ENCODE peak calls at places on chromosomes 13 and 19, in nine cellular contexts. One of them, this sample, is unnamed.
A peak's percentile ranks its signal among the peaks of the same experiment; 100 is the strongest.

GRCh38 chr19:10654610-10655456 is 687 bp downstream of the ILF3 start:
- DNase-seq in CD4-positive, CD25-positive, alpha-beta regulatory T cell: no peak
- DNase-seq in CD4-positive, alpha-beta T cell: peak; percentile 43
- DNase-seq in tibial nerve: no peak
- DNase-seq in neural progenitor cell: peak; percentile 95
- DNase-seq in WERI-Rb-1: peak; percentile 88
- DNase-seq in cardiac muscle cell: peak; percentile 47
- DNase-seq in A549: peak; percentile 64
- DNase-seq in psoas muscle: peak; percentile 76
- DNase-seq in this sample: no peak

GRCh38 chr19:36488816-36489138 is 584 bp downstream of the ZNF566 start:
- DNase-seq in CD4-positive, CD25-positive, alpha-beta regulatory T cell: no peak
- DNase-seq in CD4-positive, alpha-beta T cell: no peak
- DNase-seq in tibial nerve: no peak
- DNase-seq in neural progenitor cell: peak; percentile 18
- DNase-seq in WERI-Rb-1: peak; percentile 31
- DNase-seq in cardiac muscle cell: no peak
- DNase-seq in A549: peak; percentile 64
- DNase-seq in psoas muscle: no peak
- DNase-seq in this sample: no peak

GRCh38 chr13:83816081-83816480 is 66.2 kb downstream of the SLITRK1 start:
- DNase-seq in CD4-positive, CD25-positive, alpha-beta regulatory T cell: no peak
- DNase-seq in CD4-positive, alpha-beta T cell: no peak
- DNase-seq in tibial nerve: no peak
- DNase-seq in neural progenitor cell: no peak
- DNase-seq in WERI-Rb-1: no peak
- DNase-seq in cardiac muscle cell: no peak
- DNase-seq in A549: no peak
- DNase-seq in psoas muscle: no peak
- DNase-seq in this sample: no peak

GRCh38 chr19:40305403-40305802 is 20.3 kb upstream of the AKT2 start:
- DNase-seq in CD4-positive, CD25-positive, alpha-beta regulatory T cell: peak; percentile 69
- DNase-seq in CD4-positive, alpha-beta T cell: peak; percentile 62
- DNase-seq in tibial nerve: no peak
- DNase-seq in neural progenitor cell: peak; percentile 90
- DNase-seq in WERI-Rb-1: peak; percentile 76
- DNase-seq in cardiac muscle cell: peak; percentile 95
- DNase-seq in A549: peak; percentile 99
- DNase-seq in psoas muscle: peak; percentile 86
- DNase-seq in this sample: peak; percentile 42

GRCh38 chr19:620166-620862 is 13.0 kb downstream of the POLRMT start:
- DNase-seq in CD4-positive, CD25-positive, alpha-beta regulatory T cell: no peak
- DNase-seq in CD4-positive, alpha-beta T cell: no peak
- DNase-seq in tibial nerve: no peak
- DNase-seq in neural progenitor cell: no peak
- DNase-seq in WERI-Rb-1: no peak
- DNase-seq in cardiac muscle cell: no peak
- DNase-seq in A549: no peak
- DNase-seq in psoas muscle: no peak
- DNase-seq in this sample: no peak

GRCh38 chr13:114226088-114226487 is 8.6 kb upstream of the CDC16 start:
- DNase-seq in CD4-positive, CD25-positive, alpha-beta regulatory T cell: peak; percentile 37
- DNase-seq in CD4-positive, alpha-beta T cell: no peak
- DNase-seq in tibial nerve: no peak
- DNase-seq in neural progenitor cell: no peak
- DNase-seq in WERI-Rb-1: no peak
- DNase-seq in cardiac muscle cell: no peak
- DNase-seq in A549: no peak
- DNase-seq in psoas muscle: no peak
- DNase-seq in this sample: no peak

GRCh38 chr19:53101518-53101917 is 1.7 kb downstream of the ZNF160 start:
- DNase-seq in CD4-positive, CD25-positive, alpha-beta regulatory T cell: no peak
- DNase-seq in CD4-positive, alpha-beta T cell: no peak
- DNase-seq in tibial nerve: no peak
- DNase-seq in neural progenitor cell: no peak
- DNase-seq in WERI-Rb-1: peak; percentile 13
- DNase-seq in cardiac muscle cell: peak; percentile 6
- DNase-seq in A549: no peak
- DNase-seq in psoas muscle: no peak
- DNase-seq in this sample: no peak

GRCh38 chr19:37452500-37453245 is 14.6 kb downstream of the ZNF569 start:
- DNase-seq in CD4-positive, CD25-positive, alpha-beta regulatory T cell: no peak
- DNase-seq in CD4-positive, alpha-beta T cell: no peak
- DNase-seq in tibial nerve: no peak
- DNase-seq in neural progenitor cell: no peak
- DNase-seq in WERI-Rb-1: no peak
- DNase-seq in cardiac muscle cell: no peak
- DNase-seq in A549: no peak
- DNase-seq in psoas muscle: no peak
- DNase-seq in this sample: no peak

GRCh38 chr13:111114362-111115050 is 604 bp upstream of the ARHGEF7 start:
- DNase-seq in CD4-positive, CD25-positive, alpha-beta regulatory T cell: peak; percentile 17
- DNase-seq in CD4-positive, alpha-beta T cell: peak; percentile 8
- DNase-seq in tibial nerve: no peak
- DNase-seq in neural progenitor cell: peak; percentile 53
- DNase-seq in WERI-Rb-1: no peak
- DNase-seq in cardiac muscle cell: peak; percentile 21
- DNase-seq in A549: no peak
- DNase-seq in psoas muscle: peak; percentile 80
- DNase-seq in this sample: no peak

GRCh38 chr13:20997301-20998061 is 63.9 kb downstream of the LATS2 start:
- DNase-seq in CD4-positive, CD25-positive, alpha-beta regulatory T cell: no peak
- DNase-seq in CD4-positive, alpha-beta T cell: no peak
- DNase-seq in tibial nerve: no peak
- DNase-seq in neural progenitor cell: no peak
- DNase-seq in WERI-Rb-1: no peak
- DNase-seq in cardiac muscle cell: peak; percentile 96
- DNase-seq in A549: no peak
- DNase-seq in psoas muscle: peak; percentile 74
- DNase-seq in this sample: no peak

GRCh38 chr19:49165865-49166301 is 8.3 kb downstream of the TRPM4 start:
- DNase-seq in CD4-positive, CD25-positive, alpha-beta regulatory T cell: no peak
- DNase-seq in CD4-positive, alpha-beta T cell: no peak
- DNase-seq in tibial nerve: no peak
- DNase-seq in neural progenitor cell: no peak
- DNase-seq in WERI-Rb-1: no peak
- DNase-seq in cardiac muscle cell: no peak
- DNase-seq in A549: no peak
- DNase-seq in psoas muscle: peak; percentile 55
- DNase-seq in this sample: no peak

GRCh38 chr13:97279913-97280312 is 57.8 kb downstream of the MBNL2 start:
- DNase-seq in CD4-positive, CD25-positive, alpha-beta regulatory T cell: no peak
- DNase-seq in CD4-positive, alpha-beta T cell: no peak
- DNase-seq in tibial nerve: no peak
- DNase-seq in neural progenitor cell: no peak
- DNase-seq in WERI-Rb-1: no peak
- DNase-seq in cardiac muscle cell: peak; percentile 47
- DNase-seq in A549: no peak
- DNase-seq in psoas muscle: no peak
- DNase-seq in this sample: no peak
- H3K27ac ChIP-seq in CD4-positive, CD25-positive, alpha-beta regulatory T cell: no peak overlapping the region
- H3K27ac ChIP-seq in CD4-positive, alpha-beta T cell: no peak overlapping the region
- H3K27ac ChIP-seq in tibial nerve: no peak overlapping the region
- H3K27ac ChIP-seq in neural progenitor cell: no peak overlapping the region
- H3K27ac ChIP-seq in WERI-Rb-1: no peak overlapping the region
- H3K27ac ChIP-seq in cardiac muscle cell: no peak overlapping the region
- H3K27ac ChIP-seq in A549: peak overlapping the region; percentile 68
- H3K27ac ChIP-seq in psoas muscle: no peak overlapping the region
- H3K27ac ChIP-seq in this sample: peak overlapping the region; percentile 27

GRCh38 chr13:96819375-96819774 is 174.9 kb downstream of the OXGR1 start:
- DNase-seq in CD4-positive, CD25-positive, alpha-beta regulatory T cell: no peak
- DNase-seq in CD4-positive, alpha-beta T cell: no peak
- DNase-seq in tibial nerve: no peak
- DNase-seq in neural progenitor cell: no peak
- DNase-seq in WERI-Rb-1: no peak
- DNase-seq in cardiac muscle cell: no peak
- DNase-seq in A549: no peak
- DNase-seq in psoas muscle: no peak
- DNase-seq in this sample: no peak

GRCh38 chr13:96817336-96817941 is 176.8 kb downstream of the OXGR1 start:
- DNase-seq in CD4-positive, CD25-positive, alpha-beta regulatory T cell: no peak
- DNase-seq in CD4-positive, alpha-beta T cell: no peak
- DNase-seq in tibial nerve: no peak
- DNase-seq in neural progenitor cell: peak; percentile 55
- DNase-seq in WERI-Rb-1: no peak
- DNase-seq in cardiac muscle cell: peak; percentile 31
- DNase-seq in A549: no peak
- DNase-seq in psoas muscle: no peak
- DNase-seq in this sample: no peak

GRCh38 chr13:96816874-96817273 is 177.4 kb downstream of the OXGR1 start:
- DNase-seq in CD4-positive, CD25-positive, alpha-beta regulatory T cell: no peak
- DNase-seq in CD4-positive, alpha-beta T cell: no peak
- DNase-seq in tibial nerve: no peak
- DNase-seq in neural progenitor cell: peak; percentile 30
- DNase-seq in WERI-Rb-1: no peak
- DNase-seq in cardiac muscle cell: no peak
- DNase-seq in A549: no peak
- DNase-seq in psoas muscle: no peak
- DNase-seq in this sample: no peak

GRCh38 chr13:96821381-96821780 is 172.9 kb downstream of the OXGR1 start:
- DNase-seq in CD4-positive, CD25-positive, alpha-beta regulatory T cell: no peak
- DNase-seq in CD4-positive, alpha-beta T cell: no peak
- DNase-seq in tibial nerve: no peak
- DNase-seq in neural progenitor cell: no peak
- DNase-seq in WERI-Rb-1: no peak
- DNase-seq in cardiac muscle cell: peak; percentile 4
- DNase-seq in A549: no peak
- DNase-seq in psoas muscle: no peak
- DNase-seq in this sample: no peak

DNA sequence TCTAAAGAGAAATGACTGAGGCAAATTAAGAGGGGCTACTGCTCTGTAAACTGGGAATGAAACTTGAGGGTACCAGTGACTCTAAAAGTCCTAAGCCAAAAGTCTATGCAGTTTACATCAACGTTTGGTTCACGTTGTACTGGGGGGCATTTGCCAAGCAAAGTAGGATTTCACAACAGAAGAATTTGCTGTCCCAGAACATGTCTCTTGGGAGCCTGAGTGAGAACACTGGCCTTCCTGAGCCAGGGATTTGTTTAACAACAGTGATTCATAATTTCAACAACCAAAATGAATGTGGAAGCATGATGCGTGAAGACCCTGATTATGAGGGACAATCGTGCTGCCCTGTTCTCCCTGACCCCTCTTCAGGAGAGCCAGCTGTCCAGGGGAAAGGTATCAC is 178.0 kb downstream of the OXGR1 start:
- DNase-seq in CD4-positive, CD25-positive, alpha-beta regulatory T cell: no peak
- DNase-seq in CD4-positive, alpha-beta T cell: no peak
- DNase-seq in tibial nerve: peak; percentile 24
- DNase-seq in neural progenitor cell: no peak
- DNase-seq in WERI-Rb-1: no peak
- DNase-seq in cardiac muscle cell: peak; percentile 38
- DNase-seq in A549: no peak
- DNase-seq in psoas muscle: peak; percentile 55
- DNase-seq in this sample: no peak
- H3K27ac ChIP-seq in CD4-positive, CD25-positive, alpha-beta regulatory T cell: no peak overlapping the region
- H3K27ac ChIP-seq in CD4-positive, alpha-beta T cell: no peak overlapping the region
- H3K27ac ChIP-seq in tibial nerve: peak overlapping the region; percentile 31
- H3K27ac ChIP-seq in neural progenitor cell: no peak overlapping the region
- H3K27ac ChIP-seq in WERI-Rb-1: no peak overlapping the region
- H3K27ac ChIP-seq in cardiac muscle cell: no peak overlapping the region
- H3K27ac ChIP-seq in A549: no peak overlapping the region
- H3K27ac ChIP-seq in psoas muscle: no peak overlapping the region
- H3K27ac ChIP-seq in this sample: no peak overlapping the region

DNA sequence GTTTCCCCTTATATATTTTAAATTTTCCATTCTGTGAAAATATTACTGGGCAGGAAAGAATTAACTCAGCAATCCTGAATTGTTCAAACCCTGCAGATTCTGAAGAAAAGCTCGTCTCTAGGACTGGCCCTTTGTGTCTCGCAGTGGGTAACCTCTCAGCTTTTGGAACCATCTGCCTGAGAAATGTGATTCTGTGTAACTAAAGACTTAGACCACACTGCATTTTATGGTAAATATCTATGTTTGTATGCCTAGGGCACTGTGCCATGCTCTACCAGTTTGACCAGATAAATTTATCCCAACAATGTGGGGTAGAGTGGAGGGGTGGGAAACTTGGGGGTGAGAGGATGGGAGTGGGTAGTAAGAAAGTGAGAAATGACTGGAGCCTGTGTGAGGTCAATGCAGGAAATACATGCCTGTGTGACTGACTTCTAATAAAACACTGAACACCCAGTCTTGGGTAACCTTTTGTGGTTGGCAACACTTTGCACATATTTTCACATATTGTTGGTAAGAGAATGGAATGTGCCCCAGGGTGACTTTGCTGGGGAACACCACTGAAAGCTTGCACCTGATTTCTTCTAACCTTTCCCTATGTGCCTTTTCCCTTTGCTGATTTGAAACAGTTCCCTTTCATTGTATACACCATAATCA is 1181.9 kb downstream of the OLFM4 start:
- DNase-seq in CD4-positive, CD25-positive, alpha-beta regulatory T cell: no peak
- DNase-seq in CD4-positive, alpha-beta T cell: no peak
- DNase-seq in tibial nerve: no peak
- DNase-seq in neural progenitor cell: peak; percentile 50
- DNase-seq in WERI-Rb-1: no peak
- DNase-seq in cardiac muscle cell: no peak
- DNase-seq in A549: no peak
- DNase-seq in psoas muscle: no peak
- DNase-seq in this sample: no peak
- H3K27ac ChIP-seq in CD4-positive, CD25-positive, alpha-beta regulatory T cell: no peak overlapping the region
- H3K27ac ChIP-seq in CD4-positive, alpha-beta T cell: no peak overlapping the region
- H3K27ac ChIP-seq in tibial nerve: no peak overlapping the region
- H3K27ac ChIP-seq in neural progenitor cell: no peak overlapping the region
- H3K27ac ChIP-seq in WERI-Rb-1: no peak overlapping the region
- H3K27ac ChIP-seq in cardiac muscle cell: no peak overlapping the region
- H3K27ac ChIP-seq in A549: no peak overlapping the region
- H3K27ac ChIP-seq in psoas muscle: no peak overlapping the region
- H3K27ac ChIP-seq in this sample: no peak overlapping the region

GRCh38 chr19:38727868-38728660 is 16.2 kb downstream of the CAPN12 start:
- DNase-seq in CD4-positive, CD25-positive, alpha-beta regulatory T cell: no peak
- DNase-seq in CD4-positive, alpha-beta T cell: no peak
- DNase-seq in tibial nerve: no peak
- DNase-seq in neural progenitor cell: no peak
- DNase-seq in WERI-Rb-1: no peak
- DNase-seq in cardiac muscle cell: peak; percentile 92
- DNase-seq in A549: no peak
- DNase-seq in psoas muscle: no peak
- DNase-seq in this sample: no peak

GRCh38 chr19:38727306-38727867 is 16.9 kb downstream of the CAPN12 start:
- DNase-seq in CD4-positive, CD25-positive, alpha-beta regulatory T cell: no peak
- DNase-seq in CD4-positive, alpha-beta T cell: no peak
- DNase-seq in tibial nerve: no peak
- DNase-seq in neural progenitor cell: no peak
- DNase-seq in WERI-Rb-1: no peak
- DNase-seq in cardiac muscle cell: no peak
- DNase-seq in A549: no peak
- DNase-seq in psoas muscle: no peak
- DNase-seq in this sample: no peak

GRCh38 chr19:38729653-38730469 is 14.4 kb downstream of the CAPN12 start:
- DNase-seq in CD4-positive, CD25-positive, alpha-beta regulatory T cell: peak; percentile 71
- DNase-seq in CD4-positive, alpha-beta T cell: peak; percentile 71
- DNase-seq in tibial nerve: no peak
- DNase-seq in neural progenitor cell: peak; percentile 88
- DNase-seq in WERI-Rb-1: peak; percentile 88
- DNase-seq in cardiac muscle cell: peak; percentile 69
- DNase-seq in A549: peak; percentile 90
- DNase-seq in psoas muscle: peak; percentile 86
- DNase-seq in this sample: no peak

GRCh38 chr19:38730470-38730730 is 13.9 kb downstream of the CAPN12 start:
- DNase-seq in CD4-positive, CD25-positive, alpha-beta regulatory T cell: no peak
- DNase-seq in CD4-positive, alpha-beta T cell: no peak
- DNase-seq in tibial nerve: no peak
- DNase-seq in neural progenitor cell: no peak
- DNase-seq in WERI-Rb-1: no peak
- DNase-seq in cardiac muscle cell: no peak
- DNase-seq in A549: no peak
- DNase-seq in psoas muscle: no peak
- DNase-seq in this sample: no peak

GRCh38 chr19:38728752-38729541 is 15.3 kb downstream of the CAPN12 start:
- DNase-seq in CD4-positive, CD25-positive, alpha-beta regulatory T cell: no peak
- DNase-seq in CD4-positive, alpha-beta T cell: no peak
- DNase-seq in tibial nerve: no peak
- DNase-seq in neural progenitor cell: no peak
- DNase-seq in WERI-Rb-1: no peak
- DNase-seq in cardiac muscle cell: no peak
- DNase-seq in A549: no peak
- DNase-seq in psoas muscle: peak; percentile 50
- DNase-seq in this sample: no peak
- H3K27ac ChIP-seq in CD4-positive, CD25-positive, alpha-beta regulatory T cell: no peak overlapping the region
- H3K27ac ChIP-seq in CD4-positive, alpha-beta T cell: no peak overlapping the region
- H3K27ac ChIP-seq in tibial nerve: no peak overlapping the region
- H3K27ac ChIP-seq in neural progenitor cell: no peak overlapping the region
- H3K27ac ChIP-seq in WERI-Rb-1: no peak overlapping the region
- H3K27ac ChIP-seq in cardiac muscle cell: peak overlapping the region; percentile 64
- H3K27ac ChIP-seq in A549: peak overlapping the region; percentile 79
- H3K27ac ChIP-seq in psoas muscle: no peak overlapping the region
- H3K27ac ChIP-seq in this sample: peak overlapping the region; percentile 62